ENCODE peak calls at places on chromosomes 2 and 18, in six cellular contexts. E is bronchial epithelial cell, I is body of pancreas, Y is A549, M is fibroblast of mammary gland, H is mucosa of descending colon. O is an unnamed sample.

GRCh38 chr2:138501427-138502252 is at the start of gene SPOPL:
- DNase-seq in I (peak; percentile 94), M (peak; percentile 73), E (peak; percentile 64), Y (peak; percentile 89), H (peak; percentile 96), O (peak; percentile 97)

GRCh38 chr2:68225119-68225632 is 27.2 kb downstream of the PPP3R1 start:
- DNase-seq in E (peak; percentile 42), Y (peak; percentile 77), I (peak; percentile 21), M (peak; percentile 54), H (no peak), O (peak; percentile 63)

GRCh38 chr2:241905716-241906376 is 36.3 kb downstream of the RTP5 start:
- DNase-seq in Y (no peak), E (no peak), M (no peak), I (peak; percentile 45), H (no peak), O (no peak)

GRCh38 chr2:46334389-46335345 is 37.5 kb downstream of the EPAS1 start:
- DNase-seq in Y (no peak), M (peak; percentile 98), E (peak; percentile 94), H (no peak), I (no peak), O (no peak)

GRCh38 chr18:55500316-55501086 is 87.5 kb downstream of the TCF4 start:
- DNase-seq in E (peak; percentile 76), Y (no peak), H (no peak), M (peak; percentile 81), I (no peak), O (no peak)

GRCh38 chr2:64227603-64228125 is 83.4 kb upstream of the PELI1 start:
- DNase-seq in H (no peak), E (no peak), I (no peak), M (peak; percentile 6), Y (no peak), O (no peak)

GRCh38 chr2:183541766-183542165 is 417.5 kb downstream of the NUP35 start:
- DNase-seq in E (no peak), I (no peak), H (peak; percentile 54), Y (peak; percentile 10), M (peak; percentile 76), O (peak; percentile 77)

GRCh38 chr2:74440005-74440377 is 1.7 kb downstream of the RTKN start:
- DNase-seq in I (peak; percentile 47), Y (no peak), H (peak; percentile 70), M (peak; percentile 46), E (no peak), O (no peak)

GRCh38 chr2:230852113-230852512 is 12.6 kb upstream of the ITM2C start:
- DNase-seq in Y (no peak), H (no peak), M (no peak), E (no peak), I (no peak), O (no peak)

GRCh38 chr18:2540575-2540974 is 30.7 kb downstream of the METTL4 start:
- DNase-seq in E (no peak), Y (no peak), I (no peak), H (no peak), M (no peak), O (no peak)

GRCh38 chr2:124623560-124623959 is 598.5 kb downstream of the CNTNAP5 start:
- DNase-seq in Y (no peak), H (no peak), M (no peak), E (no peak), I (no peak), O (no peak)

GRCh38 chr2:28185153-28185552 is 207.5 kb upstream of the FOSL2 start:
- DNase-seq in E (peak; percentile 91), I (no peak), H (no peak), Y (no peak), M (no peak), O (no peak)

GRCh38 chr2:140262908-140263307 is 1482.7 kb upstream of the NXPH2 start:
- DNase-seq in M (no peak), Y (no peak), E (no peak), I (no peak), H (no peak), O (no peak)

GRCh38 chr2:28294451-28294850 is 98.2 kb upstream of the FOSL2 start:
- DNase-seq in M (no peak), I (no peak), H (no peak), E (no peak), Y (no peak), O (no peak)

GRCh38 chr2:106284691-106285202 is 90.6 kb upstream of the UXS1 start:
- DNase-seq in I (no peak), Y (no peak), E (no peak), M (no peak), H (no peak), O (no peak)

GRCh38 chr2:226813148-226813701 is 13.6 kb upstream of the IRS1 start:
- DNase-seq in I (no peak), H (no peak), M (no peak), Y (no peak), E (no peak), O (no peak)

DNA sequence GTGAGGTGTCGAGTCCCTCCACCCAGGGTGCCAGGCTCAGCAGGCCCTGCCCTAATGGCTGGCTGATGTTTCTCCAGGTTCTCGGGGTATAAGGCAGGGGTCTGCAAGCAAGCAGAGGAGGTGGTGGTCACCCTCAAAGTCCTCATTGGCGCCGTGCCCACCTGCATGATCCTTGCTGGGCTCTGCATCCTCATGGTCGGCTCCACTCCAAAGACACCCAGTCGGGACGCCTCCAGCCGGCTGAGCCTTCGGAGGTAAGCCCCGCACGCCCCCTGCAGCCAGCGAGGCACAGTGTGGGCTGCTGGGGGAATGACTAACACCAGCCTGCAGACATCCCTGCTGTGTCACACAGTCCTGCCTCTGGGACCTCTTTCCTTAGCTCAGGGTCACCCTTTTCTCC is 14.1 kb downstream of the MFSD2B start:
- DNase-seq in I (no peak), M (peak; percentile 59), E (no peak), H (no peak), Y (peak; percentile 69), O (no peak)
- H3K4me3 ChIP-seq in I (no peak overlapping the region), M (no peak overlapping the region), E (no peak overlapping the region), H (no peak overlapping the region), Y (no peak overlapping the region), O (no peak overlapping the region)

DNA sequence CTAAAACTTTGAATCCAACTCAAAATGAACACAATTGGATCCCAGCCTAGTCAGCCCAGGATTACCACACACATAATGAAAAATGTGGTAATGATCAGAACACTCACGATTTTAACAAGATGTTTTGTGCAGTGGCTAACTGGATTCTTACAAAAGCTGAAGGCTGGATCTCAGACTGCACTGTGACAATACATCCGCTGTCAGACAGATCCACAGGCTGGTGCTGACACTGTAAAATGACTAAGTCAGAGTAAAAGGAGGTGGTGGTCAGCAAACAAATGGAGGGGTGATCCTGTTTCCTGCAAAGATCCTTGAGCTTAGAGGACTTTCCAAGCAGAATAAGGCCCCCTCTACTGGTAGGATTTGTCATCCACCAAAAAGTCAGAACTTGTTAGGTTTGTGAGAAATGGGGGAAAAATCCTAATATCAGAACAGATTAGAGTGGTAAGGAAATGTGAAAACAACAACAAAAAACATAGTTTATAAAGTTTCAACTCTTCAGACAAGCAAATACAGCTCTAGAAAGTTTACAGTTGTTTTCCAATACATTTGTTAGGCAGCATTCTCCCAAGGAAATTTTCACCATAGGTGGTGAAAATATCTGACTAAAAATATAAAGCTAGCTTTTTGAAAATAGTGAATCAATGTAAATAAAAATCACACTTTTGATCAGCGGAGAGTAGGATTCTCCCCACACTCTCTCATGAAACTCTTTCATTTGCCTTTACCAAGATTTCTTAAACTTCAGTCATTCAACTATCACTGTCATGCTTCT is 211.9 kb downstream of the AGPS start:
- DNase-seq in H (no peak), I (no peak), E (peak; percentile 50), M (peak; percentile 84), Y (peak; percentile 51), O (peak; percentile 42)
- H3K4me3 ChIP-seq in H (no peak overlapping the region), I (no peak overlapping the region), E (no peak overlapping the region), M (no peak overlapping the region), Y (no peak overlapping the region), O (no peak overlapping the region)

DNA sequence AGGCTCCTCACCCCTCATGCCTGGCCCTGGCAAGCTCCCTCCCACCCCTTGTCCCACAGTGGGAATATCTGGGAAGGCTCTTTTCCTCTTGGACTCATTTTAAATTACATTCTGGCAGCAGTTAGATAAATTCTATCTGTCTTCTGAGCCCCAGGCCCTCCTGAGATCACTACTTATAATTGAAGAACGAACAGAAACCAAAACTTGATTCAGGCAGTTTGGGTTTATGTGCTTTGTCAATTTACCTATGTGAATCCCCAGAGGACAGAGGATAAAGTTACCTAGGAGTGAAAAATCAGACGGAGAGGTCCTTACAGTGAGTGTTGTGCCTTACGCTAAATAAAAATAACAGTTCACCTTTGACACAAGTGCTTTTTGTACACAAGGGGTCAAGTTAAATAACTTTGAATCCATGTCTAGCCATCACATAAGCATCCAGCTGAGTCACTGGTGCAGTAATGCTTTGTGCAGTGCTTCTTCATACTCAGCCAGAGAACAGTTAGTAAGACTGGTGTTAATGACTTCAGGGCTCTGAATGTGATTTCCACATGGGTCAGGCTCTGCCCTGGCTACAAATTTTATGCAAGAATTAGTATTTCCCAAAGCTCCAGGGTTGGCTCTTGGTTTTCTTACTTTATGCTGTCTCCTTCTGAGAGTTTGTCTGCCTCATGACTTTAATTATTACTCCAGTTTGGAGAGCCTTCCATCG is 329.3 kb downstream of the INSIG2 start:
- DNase-seq in H (no peak), E (peak; percentile 71), M (peak; percentile 87), I (no peak), Y (no peak), O (no peak)
- H3K4me3 ChIP-seq in H (no peak overlapping the region), E (no peak overlapping the region), M (no peak overlapping the region), I (no peak overlapping the region), Y (no peak overlapping the region), O (no peak overlapping the region)

DNA sequence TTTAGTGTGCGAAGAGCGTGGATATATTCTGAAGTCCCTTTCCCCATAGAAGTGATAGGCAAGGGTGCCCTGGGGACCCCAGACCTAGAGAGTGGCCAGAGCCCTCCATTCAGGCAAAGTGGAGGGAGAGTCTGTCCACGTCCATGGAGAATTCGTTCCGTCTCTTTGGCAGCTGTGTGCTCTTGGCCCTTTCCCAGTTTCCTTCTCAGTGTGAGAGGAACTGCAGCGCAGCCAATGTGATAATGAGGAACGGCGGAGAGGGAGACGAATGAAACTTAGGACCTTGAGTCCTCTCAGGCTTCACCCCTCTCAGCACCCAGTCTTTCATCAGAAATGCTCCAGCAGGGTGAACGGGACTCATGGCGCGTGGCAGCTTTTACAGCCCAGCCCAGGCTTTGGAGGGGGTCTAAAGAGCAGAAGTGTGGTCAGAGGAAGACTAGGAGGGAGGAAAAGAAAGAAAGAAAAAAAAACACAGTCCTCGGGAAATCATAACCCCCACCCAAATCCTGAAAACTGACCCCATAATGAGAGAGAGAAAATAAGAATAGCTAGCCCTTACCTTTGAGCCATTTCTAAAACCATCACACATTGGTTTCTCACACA is 95.0 kb upstream of the RIOK3 start:
- DNase-seq in Y (no peak), M (no peak), H (peak; percentile 45), I (peak; percentile 27), E (no peak), O (no peak)
- H3K4me3 ChIP-seq in Y (no peak overlapping the region), M (no peak overlapping the region), H (no peak overlapping the region), I (no peak overlapping the region), E (no peak overlapping the region), O (no peak overlapping the region)

GRCh38 chr2:233059797-233060499 is at the start of gene INPP5D:
- DNase-seq in Y (no peak), E (no peak), I (no peak), H (peak; percentile 62), M (no peak), O (no peak)

GRCh38 chr2:233058717-233059546 is 1.2 kb upstream of the INPP5D start:
- DNase-seq in E (no peak), Y (no peak), M (no peak), I (no peak), H (no peak), O (no peak)

GRCh38 chr2:233061007-233061590 is 957 bp downstream of the INPP5D start:
- DNase-seq in M (no peak), E (no peak), I (no peak), H (no peak), Y (no peak), O (no peak)

GRCh38 chr2:233060500-233061006 is 411 bp downstream of the INPP5D start:
- DNase-seq in I (no peak), Y (no peak), E (no peak), H (no peak), M (no peak), O (no peak)

GRCh38 chr2:233059547-233059796 is 670 bp upstream of the INPP5D start:
- DNase-seq in Y (no peak), I (no peak), E (no peak), H (no peak), M (no peak), O (no peak)
- H3K4me3 ChIP-seq in Y (no peak overlapping the region), I (no peak overlapping the region), E (no peak overlapping the region), H (no peak overlapping the region), M (no peak overlapping the region), O (no peak overlapping the region)

O was measured in Caco-2.